ENCODE peak calls at places on chromosomes 3 and 15, in six cellular contexts. I, L, M, D, T and A are unnamed samples.

GRCh38 chr3:123559040-123559861 is 25.6 kb downstream of the HACD2 start:
- DNase-seq in I (peak), L (peak), M (no peak), D (no peak), T (peak), A (peak)

GRCh38 chr3:19886404-19886803 is 47.6 kb downstream of the EFHB start:
- DNase-seq in I (no peak), L (no peak), M (no peak), D (no peak), T (no peak), A (no peak)

GRCh38 chr3:172598904-172599303 is 75.7 kb upstream of the TNFSF10 start:
- DNase-seq in I (no peak), L (no peak), M (no peak), D (no peak), T (no peak), A (no peak)

GRCh38 chr15:82830427-82831173 is 21.2 kb downstream of the WHAMM start:
- DNase-seq in I (no peak), L (no peak), M (no peak), D (no peak), T (no peak), A (no peak)

GRCh38 chr3:127632035-127632434 is 3.0 kb downstream of the PODXL2 start:
- DNase-seq in I (no peak), L (no peak), M (no peak), D (no peak), T (no peak), A (no peak)

GRCh38 chr15:66721501-66721937 is 19.5 kb downstream of the SMAD6 start:
- DNase-seq in I (no peak), L (peak), M (no peak), D (no peak), T (peak), A (no peak)

GRCh38 chr15:46644493-46645481 is 1010.0 kb downstream of the SQOR start:
- DNase-seq in I (no peak), L (no peak), M (no peak), D (no peak), T (no peak), A (no peak)

GRCh38 chr15:41161736-41162135 is 45.7 kb upstream of the INO80 start:
- DNase-seq in I (no peak), L (peak), M (no peak), D (no peak), T (no peak), A (no peak)

GRCh38 chr15:91268510-91268909 is 168.5 kb downstream of the SV2B start:
- DNase-seq in I (no peak), L (no peak), M (peak), D (peak), T (no peak), A (no peak)

GRCh38 chr15:68578175-68578959 is 426 bp upstream of the CORO2B start:
- DNase-seq in I (no peak), L (peak), M (peak), D (peak), T (peak), A (peak)

GRCh38 chr3:37862219-37862711 is 585 bp downstream of the CTDSPL start:
- DNase-seq in I (peak), L (peak), M (peak), D (peak), T (peak), A (no peak)

GRCh38 chr15:27842526-27842925 is 256.6 kb downstream of the OCA2 start:
- DNase-seq in I (no peak), L (no peak), M (no peak), D (no peak), T (no peak), A (no peak)

GRCh38 chr15:82043130-82043673 is 2.6 kb downstream of the MEX3B start:
- DNase-seq in I (no peak), L (no peak), M (peak), D (peak), T (no peak), A (no peak)

GRCh38 chr3:42159706-42160472 is 68.7 kb downstream of the TRAK1 start:
- DNase-seq in I (peak), L (no peak), M (peak), D (peak), T (peak), A (peak)

GRCh38 chr3:193874512-193874911 is 261.4 kb upstream of the HES1 start:
- DNase-seq in I (no peak), L (no peak), M (no peak), D (no peak), T (no peak), A (no peak)

GRCh38 chr3:72899349-72899765 is 11.5 kb downstream of the GXYLT2 start:
- DNase-seq in I (no peak), L (no peak), M (no peak), D (no peak), T (no peak), A (no peak)

GRCh38 chr3:37816271-37816670 is 45.4 kb upstream of the CTDSPL start:
- DNase-seq in I (no peak), L (peak), M (no peak), D (no peak), T (no peak), A (no peak)

GRCh38 chr15:31585231-31585630 is 258.6 kb downstream of the KLF13 start:
- DNase-seq in I (no peak), L (no peak), M (no peak), D (no peak), T (peak), A (no peak)

GRCh38 chr3:110736332-110736731 is 335.3 kb upstream of the NECTIN3 start:
- DNase-seq in I (no peak), L (no peak), M (no peak), D (no peak), T (no peak), A (no peak)

GRCh38 chr3:48502728-48503168 is 1.2 kb downstream of the SHISA5 start:
- DNase-seq in I (no peak), L (no peak), M (no peak), D (no peak), T (no peak), A (no peak)

GRCh38 chr3:42497009-42497731 is 5.3 kb upstream of the VIPR1 start:
- DNase-seq in I (peak), L (peak), M (peak), D (peak), T (peak), A (peak)

GRCh38 chr3:32181370-32181769 is 57.1 kb upstream of the CMTM8 start:
- DNase-seq in I (no peak), L (no peak), M (no peak), D (no peak), T (no peak), A (no peak)

GRCh38 chr3:181791380-181791779 is 79.7 kb downstream of the SOX2 start:
- DNase-seq in I (no peak), L (no peak), M (no peak), D (no peak), T (no peak), A (no peak)
- H4K91ac ChIP-seq in I (no peak), L (no peak), M (no peak), D (no peak), T (no peak), A (no peak)

GRCh38 chr3:44867421-44868111 is 5.9 kb downstream of the TMEM42 start:
- DNase-seq in I (no peak), L (no peak), M (no peak), D (no peak), T (no peak), A (no peak)

GRCh38 chr3:44861412-44862220 is at the start of gene TMEM42:
- DNase-seq in I (peak), L (peak), M (peak), D (peak), T (peak), A (peak)

GRCh38 chr3:44860117-44860516 is 1.6 kb upstream of the TMEM42 start:
- DNase-seq in I (no peak), L (no peak), M (no peak), D (no peak), T (no peak), A (no peak)

GRCh38 chr3:44865272-44866005 is 3.7 kb downstream of the TMEM42 start:
- DNase-seq in I (no peak), L (peak), M (no peak), D (no peak), T (no peak), A (no peak)

DNA sequence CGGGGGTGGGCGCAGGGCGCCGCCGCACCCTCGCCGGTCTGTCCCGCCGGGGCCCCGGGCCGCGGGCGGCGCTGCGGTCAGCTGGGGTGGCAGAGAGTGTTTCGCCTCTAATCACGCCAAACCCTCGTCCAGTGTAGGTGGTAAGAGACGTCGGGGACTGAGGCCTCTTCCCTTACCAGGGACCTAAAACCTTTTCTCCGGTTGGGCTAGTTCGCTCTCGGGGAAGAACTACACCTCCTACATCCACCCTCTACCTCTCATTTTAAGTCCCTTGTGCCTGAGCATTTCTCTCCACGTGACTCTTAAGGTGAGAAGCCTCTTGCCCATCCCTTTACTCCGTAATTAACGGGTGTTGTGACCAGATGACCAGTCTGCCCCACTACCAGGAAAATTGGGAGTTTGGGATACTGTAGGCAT is 517 bp downstream of the TMEM42 start:
- DNase-seq in I (peak), L (peak), M (no peak), D (no peak), T (no peak), A (peak)
- H4K8ac ChIP-seq in I (no peak), L (peak), M (no peak), D (no peak), T (peak), A (peak)

DNA sequence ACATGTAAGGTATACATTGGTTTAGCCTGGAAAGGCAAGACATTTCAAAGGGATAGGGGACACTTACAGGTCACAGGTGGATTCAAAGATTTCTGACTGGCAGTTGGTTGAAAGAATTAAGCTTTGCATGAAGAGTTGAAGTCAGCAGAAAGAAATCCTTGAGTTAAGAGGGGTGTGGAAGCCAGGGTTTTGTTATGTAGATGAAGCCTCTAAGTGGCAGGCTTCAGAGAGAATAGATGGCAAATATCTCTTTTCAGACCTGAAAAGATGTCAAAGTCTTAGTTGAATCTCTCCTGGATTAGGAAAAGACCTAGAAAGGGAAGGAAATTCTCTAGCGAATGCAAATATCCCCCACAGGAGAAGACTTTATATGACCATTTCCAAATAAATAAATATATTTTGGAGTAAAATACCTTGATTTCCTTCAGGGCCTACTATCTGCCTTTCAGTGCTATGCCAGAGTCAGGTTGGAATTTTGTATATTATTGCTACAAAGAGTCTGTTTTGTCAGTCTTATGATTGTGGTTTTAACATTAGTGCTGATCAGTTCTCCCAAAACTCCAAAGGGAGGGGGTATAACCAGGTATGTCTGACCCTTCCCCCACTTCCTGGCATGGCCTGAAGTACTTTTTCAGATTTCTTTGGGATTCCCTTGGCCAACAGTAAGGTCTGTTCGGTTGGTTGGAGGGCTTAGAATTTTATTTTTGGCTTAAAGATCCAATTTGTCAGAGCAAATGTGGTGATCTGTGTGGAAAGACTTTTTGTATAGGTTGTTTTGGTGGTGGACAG is 286.4 kb downstream of the LRTM1 start:
- DNase-seq in I (peak), L (no peak), M (no peak), D (peak), T (no peak), A (no peak)
- H3K18ac ChIP-seq in I (no peak), L (no peak), M (peak), D (no peak), T (no peak), A (no peak)

GRCh38 chr3:148093758-148094157 is 603.9 kb upstream of the AGTR1 start:
- DNase-seq in I (no peak), L (no peak), M (no peak), D (no peak), T (no peak), A (no peak)
- H4K91ac ChIP-seq in I (no peak), L (no peak), M (no peak), D (no peak), T (no peak), A (no peak)

DNA sequence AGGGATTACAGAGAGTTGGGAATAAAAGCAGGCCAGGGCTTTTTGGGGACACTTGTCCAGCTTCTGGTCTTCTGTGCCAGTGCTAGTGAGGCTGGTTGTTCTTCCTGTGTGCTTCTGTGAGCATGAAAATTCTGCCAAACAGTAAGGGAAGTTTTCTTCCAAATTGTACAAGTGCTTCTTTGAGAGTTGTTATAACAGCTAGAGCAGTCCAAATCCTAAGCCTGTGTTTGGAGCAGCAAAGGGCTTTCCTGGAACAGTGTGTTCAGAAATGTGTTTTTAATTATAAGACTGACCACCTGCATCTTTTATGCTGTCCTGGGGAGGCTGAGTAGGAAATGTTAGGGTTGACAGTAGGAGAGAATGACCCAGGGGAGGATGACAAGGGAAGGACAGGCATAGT is 223.0 kb upstream of the P2RY1 start:
- DNase-seq in I (no peak), L (no peak), M (no peak), D (no peak), T (no peak), A (no peak)
- H4K8ac ChIP-seq in I (no peak), L (no peak), M (no peak), D (no peak), T (no peak), A (no peak)

GRCh38 chr15:70715840-70716510 is 47.4 kb downstream of the UACA start:
- DNase-seq in I (no peak), L (peak), M (no peak), D (no peak), T (peak), A (peak)
- H3K18ac ChIP-seq in I (no peak), L (peak), M (no peak), D (no peak), T (no peak), A (peak)

GRCh38 chr15:98120561-98120960 is 160.1 kb downstream of the ARRDC4 start:
- DNase-seq in I (no peak), L (no peak), M (no peak), D (no peak), T (no peak), A (no peak)
- H4K91ac ChIP-seq in I (no peak), L (no peak), M (no peak), D (no peak), T (no peak), A (no peak)

GRCh38 chr3:46882377-46883015 is 5.0 kb downstream of the PTH1R start:
- DNase-seq in I (peak), L (no peak), M (peak), D (no peak), T (peak), A (peak)
- H4K8ac ChIP-seq in I (no peak), L (no peak), M (peak), D (no peak), T (peak), A (no peak)

GRCh38 chr3:60364475-60364874 is 886.8 kb downstream of the FHIT start:
- DNase-seq in I (no peak), L (no peak), M (no peak), D (no peak), T (peak), A (no peak)
- H3K18ac ChIP-seq in I (no peak), L (no peak), M (no peak), D (no peak), T (no peak), A (no peak)